ENCODE peak calls at places on chromosomes 6 and 20, in eight cellular contexts. One of them, this sample, is unnamed.

GRCh38 chr20:50226093-50226974 is 35.7 kb downstream of the CEBPB start:
- DNase-seq in right cardiac atrium: peak
- DNase-seq in AG04450: no peak
- DNase-seq in HTR-8/SVneo: peak
- DNase-seq in fibroblast of lung: peak
- DNase-seq in fibroblast of villous mesenchyme: peak
- DNase-seq in smooth muscle cell of the brain vasculature: no peak
- DNase-seq in effector CD4-positive, alpha-beta T cell: no peak
- DNase-seq in this sample: no peak

GRCh38 chr6:12973302-12973865 is 256.8 kb downstream of the PHACTR1 start:
- DNase-seq in right cardiac atrium: no peak
- DNase-seq in AG04450: no peak
- DNase-seq in HTR-8/SVneo: no peak
- DNase-seq in fibroblast of lung: no peak
- DNase-seq in fibroblast of villous mesenchyme: no peak
- DNase-seq in smooth muscle cell of the brain vasculature: no peak
- DNase-seq in effector CD4-positive, alpha-beta T cell: no peak
- DNase-seq in this sample: peak

GRCh38 chr20:2558581-2559301 is 22.4 kb downstream of the TMC2 start:
- DNase-seq in right cardiac atrium: no peak
- DNase-seq in AG04450: no peak
- DNase-seq in HTR-8/SVneo: no peak
- DNase-seq in fibroblast of lung: no peak
- DNase-seq in fibroblast of villous mesenchyme: no peak
- DNase-seq in smooth muscle cell of the brain vasculature: no peak
- DNase-seq in effector CD4-positive, alpha-beta T cell: no peak
- DNase-seq in this sample: peak

GRCh38 chr6:45576648-45577624 is 199.2 kb upstream of the SUPT3H start:
- DNase-seq in right cardiac atrium: peak
- DNase-seq in AG04450: no peak
- DNase-seq in HTR-8/SVneo: no peak
- DNase-seq in fibroblast of lung: no peak
- DNase-seq in fibroblast of villous mesenchyme: peak
- DNase-seq in smooth muscle cell of the brain vasculature: no peak
- DNase-seq in effector CD4-positive, alpha-beta T cell: no peak
- DNase-seq in this sample: no peak

GRCh38 chr6:37793067-37793466 is 26.5 kb upstream of the ZFAND3 start:
- DNase-seq in right cardiac atrium: no peak
- DNase-seq in AG04450: no peak
- DNase-seq in HTR-8/SVneo: no peak
- DNase-seq in fibroblast of lung: no peak
- DNase-seq in fibroblast of villous mesenchyme: no peak
- DNase-seq in smooth muscle cell of the brain vasculature: no peak
- DNase-seq in effector CD4-positive, alpha-beta T cell: no peak
- DNase-seq in this sample: no peak

GRCh38 chr6:135753196-135753595 is 98.3 kb upstream of the PDE7B start:
- DNase-seq in right cardiac atrium: no peak
- DNase-seq in AG04450: no peak
- DNase-seq in HTR-8/SVneo: no peak
- DNase-seq in fibroblast of lung: no peak
- DNase-seq in fibroblast of villous mesenchyme: no peak
- DNase-seq in smooth muscle cell of the brain vasculature: no peak
- DNase-seq in effector CD4-positive, alpha-beta T cell: no peak
- DNase-seq in this sample: no peak

GRCh38 chr6:157962601-157963084 is 19.0 kb upstream of the SYNJ2 start:
- DNase-seq in right cardiac atrium: no peak
- DNase-seq in AG04450: no peak
- DNase-seq in HTR-8/SVneo: peak
- DNase-seq in fibroblast of lung: peak
- DNase-seq in fibroblast of villous mesenchyme: no peak
- DNase-seq in smooth muscle cell of the brain vasculature: no peak
- DNase-seq in effector CD4-positive, alpha-beta T cell: no peak
- DNase-seq in this sample: no peak

GRCh38 chr6:36820700-36821580 is 18.3 kb downstream of the CPNE5 start:
- DNase-seq in right cardiac atrium: no peak
- DNase-seq in AG04450: peak
- DNase-seq in HTR-8/SVneo: peak
- DNase-seq in fibroblast of lung: peak
- DNase-seq in fibroblast of villous mesenchyme: peak
- DNase-seq in smooth muscle cell of the brain vasculature: no peak
- DNase-seq in effector CD4-positive, alpha-beta T cell: no peak
- DNase-seq in this sample: no peak

GRCh38 chr6:80962382-80962781 is 790.1 kb downstream of the TENT5A start:
- DNase-seq in right cardiac atrium: no peak
- DNase-seq in AG04450: no peak
- DNase-seq in HTR-8/SVneo: no peak
- DNase-seq in fibroblast of lung: no peak
- DNase-seq in fibroblast of villous mesenchyme: no peak
- DNase-seq in smooth muscle cell of the brain vasculature: no peak
- DNase-seq in effector CD4-positive, alpha-beta T cell: no peak
- DNase-seq in this sample: no peak

GRCh38 chr6:163314791-163315404 is 99.6 kb upstream of the QKI start:
- DNase-seq in right cardiac atrium: no peak
- DNase-seq in AG04450: no peak
- DNase-seq in HTR-8/SVneo: no peak
- DNase-seq in fibroblast of lung: no peak
- DNase-seq in fibroblast of villous mesenchyme: no peak
- DNase-seq in smooth muscle cell of the brain vasculature: no peak
- DNase-seq in effector CD4-positive, alpha-beta T cell: no peak
- DNase-seq in this sample: no peak

GRCh38 chr20:6665621-6666345 is 101.7 kb upstream of the BMP2 start:
- DNase-seq in right cardiac atrium: no peak
- DNase-seq in AG04450: no peak
- DNase-seq in HTR-8/SVneo: no peak
- DNase-seq in fibroblast of lung: peak
- DNase-seq in fibroblast of villous mesenchyme: peak
- DNase-seq in smooth muscle cell of the brain vasculature: no peak
- DNase-seq in effector CD4-positive, alpha-beta T cell: no peak
- DNase-seq in this sample: no peak

GRCh38 chr6:90217621-90218496 is 78.8 kb downstream of the BACH2 start:
- DNase-seq in right cardiac atrium: no peak
- DNase-seq in AG04450: no peak
- DNase-seq in HTR-8/SVneo: peak
- DNase-seq in fibroblast of lung: no peak
- DNase-seq in fibroblast of villous mesenchyme: peak
- DNase-seq in smooth muscle cell of the brain vasculature: peak
- DNase-seq in effector CD4-positive, alpha-beta T cell: no peak
- DNase-seq in this sample: no peak

GRCh38 chr6:162344935-162345599 is 382.5 kb downstream of the PRKN start:
- DNase-seq in right cardiac atrium: no peak
- DNase-seq in AG04450: no peak
- DNase-seq in HTR-8/SVneo: no peak
- DNase-seq in fibroblast of lung: peak
- DNase-seq in fibroblast of villous mesenchyme: peak
- DNase-seq in smooth muscle cell of the brain vasculature: no peak
- DNase-seq in effector CD4-positive, alpha-beta T cell: no peak
- DNase-seq in this sample: no peak

GRCh38 chr6:30154709-30155521 is 6.1 kb downstream of the TRIM10 start:
- DNase-seq in right cardiac atrium: no peak
- DNase-seq in AG04450: no peak
- DNase-seq in HTR-8/SVneo: peak
- DNase-seq in fibroblast of lung: peak
- DNase-seq in fibroblast of villous mesenchyme: peak
- DNase-seq in smooth muscle cell of the brain vasculature: no peak
- DNase-seq in effector CD4-positive, alpha-beta T cell: no peak
- DNase-seq in this sample: no peak

GRCh38 chr6:54892831-54893230 is 46.3 kb downstream of the FAM83B start:
- DNase-seq in right cardiac atrium: no peak
- DNase-seq in AG04450: peak
- DNase-seq in HTR-8/SVneo: no peak
- DNase-seq in fibroblast of lung: peak
- DNase-seq in fibroblast of villous mesenchyme: peak
- DNase-seq in smooth muscle cell of the brain vasculature: no peak
- DNase-seq in effector CD4-positive, alpha-beta T cell: no peak
- DNase-seq in this sample: no peak

GRCh38 chr6:41352396-41352795 is 17.0 kb downstream of the NCR2 start:
- DNase-seq in right cardiac atrium: no peak
- DNase-seq in AG04450: no peak
- DNase-seq in HTR-8/SVneo: no peak
- DNase-seq in fibroblast of lung: no peak
- DNase-seq in fibroblast of villous mesenchyme: no peak
- DNase-seq in smooth muscle cell of the brain vasculature: no peak
- DNase-seq in effector CD4-positive, alpha-beta T cell: no peak
- DNase-seq in this sample: no peak

This sample was measured in glomerular endothelial cell.